ENCODE peak calls at places on chromosomes 4 and X, in six cellular contexts. Q is foreskin fibroblast, A is cardiac muscle cell, P is retinal pigment epithelial cell, V is PC-3, R is IMR-90. M is an unnamed sample.

GRCh38 chr4:5890063-5890727 is 2.7 kb downstream of the CRMP1 start:
- DNase-seq in Q (no peak), P (no peak), A (no peak), R (peak; percentile 30), V (no peak), M (no peak)

GRCh38 chr4:113976937-113977855 is 2.3 kb downstream of the ARSJ start:
- DNase-seq in A (peak; percentile 18), Q (no peak), P (no peak), V (no peak), R (peak; percentile 31), M (no peak)

GRCh38 chr4:106463622-106464021 is 95.0 kb upstream of the GIMD1 start:
- DNase-seq in R (no peak), P (no peak), A (no peak), Q (no peak), V (no peak), M (no peak)

GRCh38 chrX:72297953-72298730 is 7.6 kb downstream of the CITED1 start:
- DNase-seq in V (peak; percentile 29), R (no peak), A (peak; percentile 43), P (no peak), Q (no peak), M (no peak)

GRCh38 chr4:182808673-182809416 is 108.3 kb downstream of the DCTD start:
- DNase-seq in R (peak; percentile 24), A (no peak), V (peak; percentile 83), Q (no peak), P (no peak), M (no peak)

GRCh38 chr4:139324620-139325019 is 22.3 kb upstream of the NDUFC1 start:
- DNase-seq in Q (no peak), V (no peak), P (no peak), A (no peak), R (no peak), M (no peak)

GRCh38 chr4:147975902-147976301 is 244.0 kb downstream of the ARHGAP10 start:
- DNase-seq in P (no peak), A (peak; percentile 16), V (no peak), Q (no peak), R (peak; percentile 25), M (peak; percentile 22)

GRCh38 chrX:54482839-54483593 is 13.0 kb downstream of the FGD1 start:
- DNase-seq in A (no peak), Q (no peak), P (no peak), V (no peak), R (no peak), M (no peak)

GRCh38 chr4:84481879-84482245 is 17.2 kb downstream of the NKX6-1 start:
- DNase-seq in A (no peak), P (no peak), V (no peak), Q (no peak), R (no peak), M (no peak)

GRCh38 chr4:102328045-102328444 is 17.2 kb downstream of the SLC39A8 start:
- DNase-seq in P (no peak), R (no peak), A (peak; percentile 61), Q (no peak), V (peak; percentile 23), M (peak; percentile 68)

GRCh38 chr4:177554966-177555574 is 112.8 kb upstream of the AGA start:
- DNase-seq in P (no peak), A (peak; percentile 63), Q (no peak), V (peak; percentile 51), R (peak; percentile 50), M (peak; percentile 22)

GRCh38 chrX:84187501-84188319 is at the start of gene RPS6KA6:
- DNase-seq in V (peak; percentile 16), R (peak; percentile 22), A (no peak), P (no peak), Q (no peak), M (no peak)

GRCh38 chr4:22435652-22436051 is 80.2 kb downstream of the ADGRA3 start:
- DNase-seq in A (no peak), R (no peak), P (no peak), Q (no peak), V (no peak), M (no peak)

GRCh38 chrX:18983711-18984380 is at the start of gene PHKA2:
- DNase-seq in A (no peak), P (no peak), R (no peak), V (peak; percentile 53), Q (peak; percentile 39), M (no peak)

GRCh38 chrX:123173833-123174232 is 10.2 kb upstream of the GRIA3 start:
- DNase-seq in Q (no peak), A (no peak), P (no peak), V (peak; percentile 51), R (no peak), M (no peak)

GRCh38 chr4:54657194-54657555 is 582 bp upstream of the KIT start:
- DNase-seq in Q (no peak), R (no peak), V (no peak), A (no peak), P (no peak), M (no peak)

DNA sequence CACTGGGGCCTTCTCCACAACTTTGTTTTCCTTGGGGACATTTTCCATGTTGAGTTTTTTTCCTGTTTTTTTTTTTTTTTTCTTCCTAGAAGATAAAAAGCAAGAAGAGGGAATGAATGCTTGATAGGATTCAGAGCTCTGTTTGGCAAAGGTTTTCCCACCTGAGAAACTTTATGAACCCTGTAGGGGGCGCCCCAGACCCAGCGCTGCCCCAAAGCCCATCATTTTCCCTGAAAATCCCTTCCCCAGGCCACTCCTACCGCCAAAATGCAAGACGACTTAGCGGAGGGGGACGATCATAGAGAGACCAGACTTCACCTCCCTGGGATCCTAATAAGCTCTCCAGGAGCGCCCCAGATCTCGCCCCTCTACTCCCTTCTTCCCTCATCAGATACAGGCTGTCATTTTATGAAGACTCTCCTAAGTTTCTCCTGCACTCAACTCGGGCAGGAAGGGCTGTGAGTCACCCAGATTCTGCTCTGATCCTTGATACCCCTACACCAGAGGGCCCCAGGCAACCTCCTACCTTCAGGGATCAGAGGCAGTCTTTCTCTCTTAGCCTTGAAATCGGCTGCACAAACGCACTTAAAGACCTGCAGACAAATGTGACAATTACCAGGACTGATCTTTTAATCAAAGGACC is 1.4 kb downstream of the BEX5 start:
- DNase-seq in V (no peak), Q (no peak), P (no peak), R (no peak), A (no peak), M (no peak)
- TF ChIP-seq CTCF in V (peak; percentile 39), Q (no peak), P (peak; percentile 11), R (no peak), A (no peak), M (no peak)

DNA sequence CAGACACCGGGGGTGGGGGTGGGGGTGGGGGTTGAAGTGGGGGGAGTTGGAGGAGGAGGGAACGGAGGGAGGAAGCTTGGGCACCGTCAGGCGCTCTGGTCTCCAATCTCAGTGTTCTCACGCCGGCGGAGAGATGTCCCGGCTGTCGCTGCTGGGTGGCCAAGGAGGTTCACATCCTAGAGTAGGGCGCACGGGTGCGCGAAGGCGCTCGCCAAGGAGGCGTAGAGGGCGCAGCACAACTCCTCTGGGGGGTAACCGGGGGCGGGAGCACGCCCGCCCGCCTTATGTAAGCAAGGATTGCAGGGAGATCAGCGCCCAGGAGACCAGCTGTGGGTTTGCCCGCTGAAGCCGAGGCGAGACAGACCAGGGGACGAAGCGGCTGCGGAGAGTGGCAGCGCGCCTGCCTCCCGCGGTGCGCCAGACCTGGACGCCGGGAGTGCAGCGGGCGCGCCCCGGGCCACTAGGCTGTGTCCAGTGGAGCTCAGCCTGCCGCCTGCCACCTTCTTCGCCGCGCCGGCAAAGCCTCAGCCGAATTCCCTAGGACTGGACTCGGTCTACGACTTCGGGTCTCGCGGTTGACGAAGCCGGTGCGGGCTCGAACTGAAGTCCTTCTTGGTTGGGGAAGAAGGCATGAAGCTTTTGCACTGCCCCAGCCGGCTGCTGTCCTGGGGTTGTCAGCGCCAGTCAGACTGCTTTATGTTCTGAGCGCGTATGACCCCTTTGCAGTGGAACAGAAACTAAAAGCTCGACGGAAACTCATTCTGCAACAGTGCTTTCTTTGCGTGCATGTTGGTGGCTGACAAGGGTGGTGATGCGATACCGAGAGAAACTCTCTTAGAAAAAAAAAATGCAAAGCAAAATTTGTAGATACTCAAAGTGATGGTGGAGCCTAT is 719 bp upstream of the UNC5C start:
- DNase-seq in P (no peak), R (peak; percentile 19), A (peak; percentile 70), Q (peak; percentile 1), V (no peak), M (no peak)
- H3K4me3 ChIP-seq in P (peak overlapping the region; percentile 59), R (peak overlapping the region; percentile 61), A (peak overlapping the region; percentile 79), Q (peak overlapping the region; percentile 44), V (peak overlapping the region; percentile 73), M (peak overlapping the region; percentile 72)

GRCh38 chr4:2672082-2672481 is 84.1 kb downstream of the TNIP2 start:
- DNase-seq in A (no peak), V (no peak), R (no peak), P (no peak), Q (no peak), M (no peak)

GRCh38 chr4:2672700-2673099 is 83.4 kb downstream of the TNIP2 start:
- DNase-seq in R (no peak), P (no peak), A (no peak), Q (no peak), V (no peak), M (no peak)

GRCh38 chr4:2671267-2671895 is 84.8 kb downstream of the TNIP2 start:
- DNase-seq in P (no peak), V (no peak), R (no peak), Q (no peak), A (no peak), M (no peak)

GRCh38 chr4:2667428-2667827 is 88.7 kb downstream of the TNIP2 start:
- DNase-seq in Q (no peak), R (no peak), P (no peak), A (no peak), V (no peak), M (no peak)

DNA sequence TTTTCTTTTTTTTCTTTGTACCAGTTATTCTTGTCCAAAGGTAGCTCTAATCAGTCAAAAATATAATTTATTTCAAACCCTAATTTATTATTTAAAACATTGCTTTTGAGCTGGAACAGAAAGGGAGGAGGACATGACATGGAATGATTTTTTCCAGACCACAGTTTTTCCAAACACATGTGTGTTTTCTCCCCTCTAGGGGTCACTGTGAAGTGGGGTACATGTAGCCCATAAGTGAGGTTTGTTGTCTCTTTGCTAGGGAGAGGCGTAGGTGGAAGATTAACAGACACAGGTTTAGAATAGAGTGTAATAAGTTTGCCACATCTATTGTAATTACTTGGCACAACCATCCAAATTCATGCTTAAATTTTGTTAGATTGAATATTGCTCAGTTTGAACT is 83.0 kb downstream of the TNIP2 start:
- DNase-seq in Q (no peak), P (no peak), V (peak; percentile 2), R (no peak), A (no peak), M (no peak)
- TF ChIP-seq CTCF in Q (peak; percentile 42), P (peak; percentile 63), V (peak; percentile 44), R (peak; percentile 25), A (peak; percentile 41), M (peak; percentile 49)

GRCh38 chrX:24063488-24063887 is 8.7 kb downstream of the EIF2S3 start:
- DNase-seq in R (no peak), Q (no peak), P (no peak), V (no peak), A (no peak), M (no peak)
- H3K4me3 ChIP-seq in R (no peak overlapping the region), Q (no peak overlapping the region), P (no peak overlapping the region), V (no peak overlapping the region), A (no peak overlapping the region), M (no peak overlapping the region)

GRCh38 chr4:38728651-38729141 is 54.1 kb downstream of the TLR10 start:
- DNase-seq in A (no peak), V (peak; percentile 67), P (no peak), R (no peak), Q (no peak), M (no peak)
- TF ChIP-seq CTCF in A (no peak), V (peak; percentile 53), P (no peak), R (no peak), Q (no peak), M (no peak)